ENCODE peak calls at places on chromosomes 1 and 21, in five cellular contexts. Z, B, U, L and X are unnamed samples.

GRCh38 chr1:171267391-171267790 is 19.1 kb downstream of the FMO1 start:
- DNase-seq in U (no peak), B (no peak), L (no peak), Z (no peak), X (no peak)

GRCh38 chr1:19397217-19397945 is 85.3 kb downstream of the SLC66A1 start:
- DNase-seq in L (no peak), Z (no peak), U (no peak), B (no peak), X (no peak)

GRCh38 chr1:58754683-58755467 is 29.0 kb downstream of the JUN start:
- DNase-seq in Z (no peak), B (no peak), L (no peak), U (no peak), X (peak)

GRCh38 chr1:63595435-63595834 is 2.2 kb downstream of the PGM1 start:
- DNase-seq in Z (no peak), B (no peak), L (no peak), U (no peak), X (no peak)

GRCh38 chr1:114892194-114892918 is 37.7 kb downstream of the SYCP1 start:
- DNase-seq in Z (no peak), L (no peak), U (no peak), B (no peak), X (no peak)

GRCh38 chr1:31063636-31064035 is 1.9 kb downstream of the PUM1 start:
- DNase-seq in U (no peak), L (no peak), B (no peak), Z (no peak), X (no peak)

GRCh38 chr21:44059710-44060109 is 47.5 kb upstream of the PWP2 start:
- DNase-seq in Z (no peak), U (no peak), B (no peak), L (peak), X (no peak)

GRCh38 chr1:170539154-170539553 is 7.2 kb downstream of the GORAB start:
- DNase-seq in Z (no peak), B (no peak), L (no peak), U (no peak), X (no peak)

GRCh38 chr1:48227165-48228013 is 4.9 kb downstream of the SLC5A9 start:
- DNase-seq in U (no peak), Z (no peak), L (no peak), B (no peak), X (no peak)

GRCh38 chr1:73144321-73144720 is 862.0 kb upstream of the NEGR1 start:
- DNase-seq in Z (no peak), L (no peak), B (no peak), U (no peak), X (no peak)

GRCh38 chr1:45177452-45177851 is 29.0 kb downstream of the ZSWIM5 start:
- DNase-seq in Z (no peak), B (no peak), U (no peak), L (no peak), X (no peak)

GRCh38 chr21:35528109-35529042 is 479.3 kb upstream of the RUNX1 start:
- DNase-seq in Z (no peak), B (peak), L (peak), U (peak), X (no peak)

GRCh38 chr1:165134431-165134830 is 222.1 kb downstream of the LMX1A start:
- DNase-seq in Z (no peak), B (no peak), U (no peak), L (no peak), X (no peak)

GRCh38 chr21:33265664-33266049 is 510 bp upstream of the IL10RB start:
- DNase-seq in Z (peak), U (no peak), L (no peak), B (peak), X (peak)

GRCh38 chr1:55476445-55477015 is 261.4 kb upstream of the USP24 start:
- DNase-seq in L (no peak), U (no peak), Z (no peak), B (no peak), X (peak)

GRCh38 chr1:119673171-119673940 is 25.3 kb upstream of the ZNF697 start:
- DNase-seq in B (no peak), L (no peak), U (no peak), Z (no peak), X (no peak)

GRCh38 chr1:235646463-235646862 is 3.1 kb downstream of the GNG4 start:
- DNase-seq in B (no peak), L (no peak), Z (no peak), U (no peak), X (no peak)

GRCh38 chr21:34335316-34335715 is 28.5 kb upstream of the KCNE2 start:
- DNase-seq in B (no peak), L (no peak), U (no peak), Z (no peak), X (no peak)

GRCh38 chr1:161225178-161225533 is 704 bp upstream of the TOMM40L start:
- DNase-seq in L (no peak), U (no peak), Z (peak), B (no peak), X (no peak)

GRCh38 chr1:182637769-182638168 is 33.6 kb upstream of the RGS16 start:
- DNase-seq in B (no peak), U (no peak), L (no peak), Z (no peak), X (no peak)

GRCh38 chr21:31201548-31201947 is 142.5 kb downstream of the TIAM1 start:
- DNase-seq in B (no peak), Z (no peak), U (no peak), L (no peak), X (no peak)

GRCh38 chr1:92817986-92818764 is 13.7 kb upstream of the RPL5 start:
- DNase-seq in Z (peak), U (no peak), L (no peak), B (no peak), X (no peak)

GRCh38 chr1:15973772-15974171 is 2.1 kb downstream of the ZBTB17 start:
- DNase-seq in U (no peak), L (no peak), B (no peak), Z (no peak), X (no peak)

GRCh38 chr1:1199141-1199960 is 7.0 kb downstream of the TNFRSF18 start:
- DNase-seq in U (peak), L (peak), B (peak), Z (no peak), X (no peak)